ENCODE peak calls at places on chromosomes 16 and 17, in ten cellular contexts. I is SHP77; D is endothelial cell; B is dermis blood vessel endothelial cell; Y is HepG2; U is AG04450; H is HCEC 1CT; N is naive thymus-derived CD4-positive, alpha-beta T cell; V is T-helper 1 cell; L is occipital lobe. O is an unnamed sample.

GRCh38 chr16:57532251-57532625 is 4.1 kb downstream of the CCDC102A start:
- DNase-seq in L (no peak), B (no peak), Y (no peak), N (no peak), V (no peak), I (no peak), U (no peak), H (no peak), D (no peak), O (no peak)

GRCh38 chr16:50300942-50301625 is 34.7 kb downstream of the ADCY7 start:
- DNase-seq in H (peak), L (no peak), Y (no peak), V (no peak), I (no peak), N (no peak), D (no peak), B (no peak), U (no peak), O (no peak)

GRCh38 chr17:68375566-68375965 is 81.7 kb downstream of the WIPI1 start:
- DNase-seq in B (no peak), Y (no peak), U (no peak), L (no peak), D (no peak), V (no peak), I (no peak), H (no peak), N (no peak), O (no peak)

GRCh38 chr17:3961564-3962047 is 2.6 kb downstream of the ATP2A3 start:
- DNase-seq in N (peak), I (no peak), B (no peak), D (no peak), L (no peak), H (no peak), U (no peak), V (no peak), Y (no peak), O (peak)

GRCh38 chr16:9836118-9836736 is 346.0 kb downstream of the GRIN2A start:
- DNase-seq in V (no peak), L (no peak), N (no peak), D (peak), U (no peak), I (no peak), B (peak), H (no peak), Y (no peak), O (no peak)

GRCh38 chr17:39775075-39775474 is 37.3 kb downstream of the GRB7 start:
- DNase-seq in L (no peak), Y (no peak), H (no peak), U (no peak), I (no peak), B (no peak), D (no peak), V (no peak), N (no peak), O (no peak)

GRCh38 chr16:2205967-2206313 is 686 bp downstream of the MLST8 start:
- DNase-seq in V (no peak), U (no peak), I (no peak), Y (no peak), B (no peak), N (no peak), L (no peak), H (peak), D (no peak), O (no peak)

GRCh38 chr17:74745548-74746177 is 2.8 kb upstream of the NHERF1 start:
- DNase-seq in Y (no peak), L (no peak), U (no peak), N (no peak), V (no peak), B (no peak), D (no peak), I (no peak), H (no peak), O (peak)

GRCh38 chr16:3158014-3158497 is 23.2 kb downstream of the ZNF213 start:
- DNase-seq in U (no peak), B (peak), Y (no peak), H (no peak), V (no peak), L (no peak), N (no peak), D (no peak), I (no peak), O (no peak)

GRCh38 chr16:19166500-19166899 is 1.5 kb upstream of the SYT17 start:
- DNase-seq in B (no peak), N (no peak), H (no peak), U (no peak), L (no peak), I (no peak), D (no peak), V (no peak), Y (no peak), O (no peak)

GRCh38 chr17:10745231-10745630 is 15.4 kb upstream of the TMEM220 start:
- DNase-seq in N (no peak), Y (no peak), D (no peak), V (no peak), B (no peak), I (no peak), H (no peak), U (no peak), L (no peak), O (no peak)